ENCODE peak calls at places on chromosomes 16 and 17, in five cellular contexts. E is gastrocnemius medialis, R is left ventricle myocardium inferior, P is heart left ventricle, Z is GM23338. A is an unnamed sample.

GRCh38 chr16:86993426-86994110 is 323.6 kb downstream of the C16orf95 start:
- DNase-seq in R (no peak), P (no peak), Z (no peak), E (no peak), A (no peak)

GRCh38 chr17:1259910-1260389 is 10.3 kb upstream of the BHLHA9 start:
- DNase-seq in Z (no peak), R (no peak), P (no peak), E (no peak), A (no peak)

GRCh38 chr17:35433075-35433894 is 985 bp upstream of the SLFN12 start:
- DNase-seq in P (peak; percentile 84), Z (peak; percentile 96), R (peak; percentile 56), E (peak; percentile 41), A (no peak)

GRCh38 chr17:14373587-14374259 is 72.8 kb downstream of the HS3ST3B1 start:
- DNase-seq in P (no peak), R (no peak), Z (no peak), E (no peak), A (no peak)

GRCh38 chr17:75077072-75077489 is 10.7 kb upstream of the SLC16A5 start:
- DNase-seq in E (no peak), P (no peak), Z (peak; percentile 69), R (no peak), A (no peak)

GRCh38 chr17:77372444-77373297 is 231.9 kb downstream of the SEC14L1 start:
- DNase-seq in P (peak; percentile 94), E (peak; percentile 56), Z (peak; percentile 94), R (peak; percentile 91), A (peak; percentile 90)

GRCh38 chr16:17375388-17376304 is 95.1 kb downstream of the XYLT1 start:
- DNase-seq in E (no peak), R (no peak), P (no peak), Z (no peak), A (no peak)

GRCh38 chr17:68509151-68510057 is 2.8 kb upstream of the PRKAR1A start:
- DNase-seq in R (peak; percentile 68), Z (no peak), E (peak; percentile 91), P (peak; percentile 82), A (peak; percentile 79)

GRCh38 chr17:77325826-77326581 is 185.2 kb downstream of the SEC14L1 start:
- DNase-seq in Z (no peak), E (no peak), R (no peak), P (no peak), A (no peak)

GRCh38 chr16:72884573-72884972 is 163.4 kb downstream of the ZFHX3 start:
- DNase-seq in R (no peak), P (no peak), Z (no peak), E (no peak), A (no peak)

GRCh38 chr17:68378202-68379149 is 78.8 kb downstream of the WIPI1 start:
- DNase-seq in Z (peak; percentile 69), E (peak; percentile 100), R (peak; percentile 95), P (peak; percentile 96), A (peak; percentile 99)

GRCh38 chr17:59381716-59382570 is 50.5 kb downstream of the YPEL2 start:
- DNase-seq in R (peak; percentile 59), E (no peak), P (peak; percentile 79), Z (no peak), A (peak; percentile 22)

GRCh38 chr16:11379420-11379819 is 34.2 kb downstream of the RMI2 start:
- DNase-seq in P (peak; percentile 12), E (no peak), Z (no peak), R (no peak), A (no peak)

GRCh38 chr17:65531508-65532431 is 29.7 kb downstream of the AXIN2 start:
- DNase-seq in E (no peak), Z (peak; percentile 60), R (peak; percentile 60), P (peak; percentile 59), A (peak; percentile 70)

GRCh38 chr17:30831257-30831656 is 509 bp upstream of the ATAD5 start:
- DNase-seq in R (no peak), P (no peak), Z (peak; percentile 63), E (no peak), A (no peak)

DNA sequence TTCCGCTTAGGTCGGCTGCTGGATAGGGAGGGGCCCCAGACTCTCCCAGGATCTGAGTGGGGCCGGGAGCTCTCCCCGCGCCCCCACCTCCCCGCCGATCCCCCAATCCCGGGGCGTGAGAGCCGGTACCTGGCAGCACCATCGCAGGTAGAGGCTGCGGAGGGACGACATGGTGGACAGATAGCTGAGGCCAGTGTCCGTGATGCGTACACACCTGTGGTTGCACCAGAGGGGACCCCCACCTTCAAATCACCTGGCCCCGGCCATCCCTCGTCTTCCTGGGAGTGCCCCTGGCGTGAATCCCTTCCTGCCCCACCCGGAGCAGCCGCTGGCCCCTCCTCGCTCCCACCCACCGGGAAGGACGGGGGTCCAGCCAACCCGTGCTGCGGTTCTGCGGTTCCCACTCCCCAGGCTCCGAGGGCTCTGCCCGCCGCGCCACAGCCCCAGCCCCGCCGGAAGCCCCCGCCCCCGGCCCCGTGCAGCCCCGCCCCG is 4.7 kb upstream of the WDR24 start:
- DNase-seq in E (no peak), R (no peak), P (no peak), Z (no peak), A (no peak)
- TF ChIP-seq CTCF in E (no peak), R (no peak), P (no peak), Z (no peak), A (no peak)

GRCh38 chr17:9205520-9206159 is 184.3 kb downstream of the NTN1 start:
- DNase-seq in Z (no peak), P (no peak), R (no peak), E (no peak), A (no peak)

GRCh38 chr17:9206989-9207317 is 185.6 kb downstream of the NTN1 start:
- DNase-seq in P (no peak), E (no peak), Z (no peak), R (no peak), A (no peak)

GRCh38 chr17:9204623-9205329 is 183.5 kb downstream of the NTN1 start:
- DNase-seq in Z (no peak), P (no peak), R (no peak), E (no peak), A (no peak)

GRCh38 chr17:9208381-9208780 is 187.1 kb downstream of the NTN1 start:
- DNase-seq in Z (no peak), P (no peak), E (no peak), R (no peak), A (no peak)

DNA sequence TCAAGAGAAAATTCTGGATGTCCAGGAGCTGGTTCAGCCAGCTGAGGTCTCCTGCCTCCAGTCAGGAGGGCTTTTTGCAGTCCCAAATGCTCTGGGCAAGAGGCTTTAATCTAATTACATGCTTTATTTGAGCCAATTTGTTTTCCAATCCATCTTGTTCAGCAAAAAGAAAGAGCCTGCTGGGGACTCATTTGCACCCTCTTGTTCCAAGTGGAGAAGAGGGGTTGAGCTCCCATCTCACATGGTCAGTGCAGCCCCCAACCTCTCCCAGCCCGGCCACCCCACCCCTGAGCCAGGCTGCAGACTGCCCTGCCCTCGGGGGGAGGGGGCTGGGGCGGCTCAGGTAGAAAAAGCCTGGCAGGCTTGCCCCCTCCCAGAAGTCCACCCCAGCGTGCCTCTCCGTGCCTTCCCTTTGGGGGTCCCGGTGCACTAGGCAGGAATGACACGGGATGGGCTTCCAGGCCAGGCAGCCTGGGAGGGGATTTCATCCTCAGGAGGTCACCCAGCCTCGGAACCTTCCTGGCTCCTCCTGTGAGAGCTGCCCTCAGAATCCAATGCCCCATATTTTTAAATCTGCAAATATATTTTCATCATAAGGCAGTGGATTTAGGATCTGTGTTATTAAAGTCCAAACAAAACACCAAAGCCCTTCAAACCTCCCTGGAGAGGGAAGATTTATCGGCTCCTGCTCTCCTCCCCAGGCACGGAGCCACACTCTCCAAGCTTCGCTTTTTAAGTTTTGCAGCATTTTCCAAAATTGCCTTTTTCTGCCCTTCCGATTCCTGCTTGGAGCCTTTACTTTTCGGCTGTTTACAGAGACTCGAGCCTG is 185.1 kb downstream of the NTN1 start:
- DNase-seq in E (no peak), P (no peak), Z (no peak), R (no peak), A (no peak)
- H3K27ac ChIP-seq in E (peak overlapping the region; percentile 14), P (no peak overlapping the region), Z (no peak overlapping the region), R (no peak overlapping the region), A (no peak overlapping the region)

GRCh38 chr16:14202095-14202494 is 131.0 kb downstream of the MRTFB start:
- DNase-seq in E (no peak), P (no peak), R (no peak), Z (no peak), A (no peak)

GRCh38 chr16:14205666-14206065 is 134.5 kb downstream of the MRTFB start:
- DNase-seq in P (no peak), E (no peak), Z (no peak), R (no peak), A (no peak)

GRCh38 chr16:14199199-14199598 is 128.1 kb downstream of the MRTFB start:
- DNase-seq in R (no peak), E (no peak), P (no peak), Z (no peak), A (no peak)

GRCh38 chr16:14199624-14200023 is 128.5 kb downstream of the MRTFB start:
- DNase-seq in R (no peak), Z (no peak), E (no peak), P (no peak), A (no peak)

DNA sequence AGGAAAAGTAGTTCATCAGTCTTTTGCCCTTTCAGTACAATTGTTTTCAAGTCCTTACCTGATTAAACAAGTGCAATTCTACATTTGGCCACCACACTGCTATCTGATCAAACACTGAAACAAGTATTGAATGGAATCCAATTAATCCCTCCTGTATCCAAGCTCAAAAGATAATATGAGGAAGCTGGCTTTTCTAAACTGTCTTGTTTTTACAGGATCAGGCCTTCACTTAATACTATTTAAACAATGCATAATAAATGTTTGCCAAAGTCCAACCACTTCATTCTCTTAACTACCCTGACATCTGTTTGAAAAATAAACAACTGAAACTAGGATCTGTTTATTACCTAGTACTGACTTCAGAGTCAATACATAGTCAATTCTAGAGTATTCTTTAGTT is 131.6 kb downstream of the MRTFB start:
- DNase-seq in P (no peak), R (no peak), Z (peak; percentile 57), E (no peak), A (no peak)
- TF ChIP-seq CTCF in P (peak; percentile 29), R (peak; percentile 53), Z (peak; percentile 47), E (peak; percentile 36), A (peak; percentile 40)

GRCh38 chr16:84528317-84528716 is 23.9 kb upstream of the MEAK7 start:
- DNase-seq in P (no peak), R (no peak), Z (no peak), E (no peak), A (no peak)
- H3K27ac ChIP-seq in P (peak overlapping the region; percentile 82), R (peak overlapping the region; percentile 86), Z (no peak overlapping the region), E (peak overlapping the region; percentile 70), A (peak overlapping the region; percentile 60)

DNA sequence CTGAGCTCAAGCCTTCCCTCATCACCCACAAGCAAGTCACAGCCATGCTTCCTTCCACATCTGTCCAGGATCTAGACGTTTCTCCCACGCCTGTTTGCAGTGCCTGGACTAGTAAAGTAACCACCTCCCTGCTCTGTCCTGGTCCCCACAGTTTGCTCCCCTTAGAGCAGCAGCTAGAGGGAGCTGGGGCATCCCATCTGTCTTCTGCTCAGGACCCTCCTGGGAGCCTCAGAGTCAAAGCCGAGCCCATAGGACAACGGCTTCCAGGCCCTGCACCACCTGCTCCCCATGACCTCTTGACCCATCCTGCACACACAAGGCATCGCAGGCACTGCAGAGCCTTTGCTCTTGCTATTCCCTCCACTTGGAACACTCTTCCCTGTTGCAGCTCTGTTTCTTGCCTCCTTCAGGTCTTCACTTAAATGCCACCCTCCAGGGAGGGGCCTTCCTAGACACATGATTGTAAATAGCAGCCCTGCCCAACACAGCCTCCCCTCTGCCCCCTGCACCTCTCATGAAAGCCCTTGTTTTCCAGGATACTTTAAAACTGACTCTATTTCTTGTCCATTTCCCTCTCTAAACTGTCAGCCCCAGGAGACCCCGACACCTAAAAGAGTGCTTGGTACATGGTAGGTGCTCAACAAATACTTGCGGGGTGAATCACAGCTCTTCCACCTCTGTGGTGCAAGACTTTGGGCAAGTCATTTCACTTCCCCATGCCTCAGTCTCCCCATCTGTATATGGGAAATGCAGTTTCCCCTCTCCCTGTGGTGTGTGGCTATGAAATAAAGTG is 3.1 kb downstream of the NATD1 start:
- DNase-seq in Z (peak; percentile 41), R (no peak), E (no peak), P (no peak), A (no peak)
- TF ChIP-seq CTCF in Z (no peak), R (no peak), E (no peak), P (no peak), A (no peak)

GRCh38 chr17:49941427-49941826 is 27.6 kb upstream of the DLX4 start:
- DNase-seq in E (no peak), Z (no peak), P (no peak), R (no peak), A (no peak)
- H3K27ac ChIP-seq in E (no peak overlapping the region), Z (no peak overlapping the region), P (no peak overlapping the region), R (no peak overlapping the region), A (no peak overlapping the region)